ENCODE peak calls at places on chromosome 7, in nine cellular contexts. Q, D, K, N, X, J, A, C and P are unnamed samples.

GRCh38 chr7:143375298-143376034 is 5.7 kb upstream of the ZYX start:
- DNase-seq in Q (no peak), D (no peak), K (no peak), N (no peak), X (no peak), J (no peak), A (no peak), C (no peak), P (peak)

GRCh38 chr7:50679218-50680007 is 103.3 kb downstream of the GRB10 start:
- DNase-seq in Q (no peak), D (no peak), K (peak), N (no peak), X (peak), J (no peak), A (no peak), C (no peak), P (no peak)

GRCh38 chr7:67267914-67268313 is 271.3 kb downstream of the TYW1 start:
- DNase-seq in Q (no peak), D (no peak), K (no peak), N (no peak), X (no peak), J (no peak), A (no peak), C (no peak), P (no peak)

GRCh38 chr7:135414850-135415439 is 95.0 kb downstream of the CNOT4 start:
- DNase-seq in Q (no peak), D (no peak), K (peak), N (peak), X (peak), J (peak), A (peak), C (no peak), P (no peak)

GRCh38 chr7:22872087-22872807 is 49.6 kb upstream of the TOMM7 start:
- DNase-seq in Q (no peak), D (no peak), K (no peak), N (no peak), X (no peak), J (no peak), A (no peak), C (no peak), P (no peak)

GRCh38 chr7:137981175-137981574 is 20.7 kb downstream of the CREB3L2 start:
- DNase-seq in Q (no peak), D (no peak), K (no peak), N (peak), X (no peak), J (no peak), A (no peak), C (no peak), P (no peak)

GRCh38 chr7:30475580-30475979 is 3.0 kb downstream of the NOD1 start:
- DNase-seq in Q (no peak), D (no peak), K (no peak), N (no peak), X (no peak), J (no peak), A (no peak), C (no peak), P (no peak)

GRCh38 chr7:52006674-52007073 is 690.1 kb upstream of the COBL start:
- DNase-seq in Q (no peak), D (no peak), K (no peak), N (no peak), X (no peak), J (no peak), A (no peak), C (no peak), P (no peak)

GRCh38 chr7:31051598-31052503 is at the start of gene ADCYAP1R1:
- DNase-seq in Q (no peak), D (no peak), K (no peak), N (peak), X (no peak), J (peak), A (no peak), C (peak), P (no peak)

GRCh38 chr7:112134039-112134438 is 72.2 kb downstream of the DOCK4 start:
- DNase-seq in Q (no peak), D (no peak), K (no peak), N (no peak), X (no peak), J (no peak), A (no peak), C (no peak), P (no peak)

GRCh38 chr7:157007470-157008066 is 2.9 kb downstream of the MNX1 start:
- DNase-seq in Q (peak), D (no peak), K (no peak), N (no peak), X (no peak), J (no peak), A (no peak), C (no peak), P (no peak)

GRCh38 chr7:105782391-105783063 is 93.9 kb downstream of the ATXN7L1 start:
- DNase-seq in Q (no peak), D (no peak), K (no peak), N (no peak), X (peak), J (no peak), A (peak), C (no peak), P (peak)

GRCh38 chr7:142557971-142558582 is 191.2 kb upstream of the PRSS1 start:
- DNase-seq in Q (no peak), D (no peak), K (peak), N (no peak), X (peak), J (peak), A (peak), C (no peak), P (no peak)

GRCh38 chr7:55021951-55022617 is 3.3 kb downstream of the EGFR start:
- DNase-seq in Q (no peak), D (no peak), K (no peak), N (no peak), X (no peak), J (no peak), A (no peak), C (no peak), P (no peak)

GRCh38 chr7:55021053-55021452 is 2.2 kb downstream of the EGFR start:
- DNase-seq in Q (no peak), D (no peak), K (no peak), N (no peak), X (no peak), J (no peak), A (no peak), C (no peak), P (no peak)

GRCh38 chr7:55019691-55020480 is 1.1 kb downstream of the EGFR start:
- DNase-seq in Q (no peak), D (no peak), K (peak), N (no peak), X (no peak), J (no peak), A (peak), C (peak), P (no peak)

GRCh38 chr7:55019329-55019690 is 493 bp downstream of the EGFR start:
- DNase-seq in Q (peak), D (peak), K (peak), N (peak), X (no peak), J (peak), A (peak), C (peak), P (no peak)

DNA sequence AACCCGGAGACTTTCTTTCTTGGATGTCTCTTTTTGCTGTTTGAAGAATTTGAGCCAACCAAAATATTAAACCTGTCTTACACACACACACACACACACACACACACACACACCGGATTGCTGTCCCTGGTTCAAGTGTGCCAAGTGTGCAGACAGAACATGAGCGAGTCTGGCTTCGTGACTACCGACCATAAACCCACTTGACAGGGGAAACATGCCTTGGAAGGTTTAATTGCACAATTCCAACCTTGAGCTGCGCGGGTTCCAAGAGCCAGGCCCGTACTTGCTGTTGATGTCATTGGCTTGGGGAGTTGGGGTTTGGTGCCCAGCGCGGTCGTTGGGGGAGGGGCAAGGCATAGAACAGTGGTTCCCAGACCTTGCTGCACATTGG is 1.7 kb downstream of the EGFR start:
- DNase-seq in Q (peak), D (peak), K (peak), N (peak), X (peak), J (no peak), A (peak), C (peak), P (no peak)
- TF ChIP-seq POLR2A in Q (no peak), D (no peak), K (no peak), N (no peak), X (no peak), J (no peak), A (no peak), C (no peak), P (no peak)

DNA sequence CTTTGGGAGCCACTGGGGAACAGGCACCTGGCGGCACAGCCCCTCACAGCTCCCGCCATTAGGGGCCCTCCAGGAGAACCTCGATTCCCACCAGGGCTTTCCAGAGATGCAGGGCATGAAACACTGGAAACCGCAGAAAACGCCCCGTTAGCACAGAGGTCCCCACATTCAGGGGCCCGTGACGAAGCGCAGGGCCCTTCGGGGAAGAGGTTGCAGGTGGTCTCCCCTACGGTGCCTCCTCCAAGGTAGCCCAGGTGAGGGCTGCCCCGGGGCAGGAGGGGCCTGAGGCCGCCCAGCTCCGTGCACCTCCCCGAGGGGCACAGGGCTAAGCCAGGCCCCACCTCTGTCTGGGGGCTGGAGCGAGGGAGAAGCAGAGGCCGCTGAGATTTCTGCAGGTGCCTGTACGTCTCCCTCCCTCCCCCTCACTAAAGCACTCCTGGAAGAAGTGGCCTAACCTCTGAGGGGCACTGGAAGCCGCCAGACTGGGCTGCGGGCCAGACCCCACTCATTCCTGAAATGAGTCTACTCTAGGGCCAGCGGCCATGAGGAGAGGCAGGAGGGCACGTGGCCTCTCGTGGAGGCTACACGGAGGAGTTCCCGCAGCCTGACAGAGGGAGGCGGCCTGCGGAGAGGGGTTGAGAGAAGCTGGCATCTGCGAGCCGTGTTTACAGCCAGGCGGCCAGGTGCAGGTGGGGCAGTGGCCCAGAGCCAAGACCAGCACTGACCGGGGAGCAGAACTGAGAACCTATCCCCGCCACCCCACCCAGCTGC is 6.9 kb downstream of the PDGFA start:
- DNase-seq in Q (no peak), D (no peak), K (no peak), N (peak), X (no peak), J (no peak), A (no peak), C (peak), P (no peak)
- H3K27ac ChIP-seq in Q (peak), D (no peak), K (no peak), N (no peak), X (no peak), J (no peak), A (peak), C (peak), P (no peak)

GRCh38 chr7:123622660-123623386 is 21.2 kb downstream of the ASB15 start:
- DNase-seq in Q (no peak), D (no peak), K (no peak), N (no peak), X (no peak), J (no peak), A (no peak), C (no peak), P (no peak)

GRCh38 chr7:123621707-123622106 is 20.1 kb downstream of the ASB15 start:
- DNase-seq in Q (no peak), D (no peak), K (no peak), N (no peak), X (no peak), J (no peak), A (no peak), C (no peak), P (no peak)

GRCh38 chr7:123625254-123625653 is 23.6 kb downstream of the ASB15 start:
- DNase-seq in Q (no peak), D (no peak), K (no peak), N (no peak), X (no peak), J (no peak), A (no peak), C (no peak), P (no peak)

GRCh38 chr7:123627859-123628258 is 26.2 kb downstream of the ASB15 start:
- DNase-seq in Q (no peak), D (no peak), K (no peak), N (no peak), X (no peak), J (no peak), A (no peak), C (no peak), P (no peak)

GRCh38 chr7:123624527-123625183 is 23.0 kb downstream of the ASB15 start:
- DNase-seq in Q (no peak), D (no peak), K (peak), N (no peak), X (peak), J (peak), A (peak), C (no peak), P (peak)
- TF ChIP-seq CTCF in Q (no peak), D (no peak), K (peak), N (peak), X (peak), J (no peak), A (peak), C (no peak), P (peak)

GRCh38 chr7:539731-540411 is 20.2 kb upstream of the PDGFA start:
- DNase-seq in Q (no peak), D (no peak), K (peak), N (no peak), X (peak), J (no peak), A (no peak), C (no peak), P (no peak)
- TF ChIP-seq POLR2A in Q (no peak), D (no peak), K (peak), N (no peak), X (no peak), J (no peak), A (no peak), C (no peak), P (no peak)

GRCh38 chr7:48280100-48280499 is 108.8 kb downstream of the ABCA13 start:
- DNase-seq in Q (no peak), D (no peak), K (no peak), N (no peak), X (peak), J (no peak), A (no peak), C (no peak), P (no peak)
- H3K27ac ChIP-seq in Q (no peak), D (no peak), K (no peak), N (no peak), X (no peak), J (no peak), A (no peak), C (no peak), P (no peak)

GRCh38 chr7:103613655-103614642 is 167.9 kb upstream of the SLC26A5 start:
- DNase-seq in Q (no peak), D (no peak), K (no peak), N (no peak), X (no peak), J (no peak), A (no peak), C (no peak), P (no peak)
- TF ChIP-seq CTCF in Q (no peak), D (no peak), K (peak), N (no peak), X (peak), J (no peak), A (no peak), C (no peak), P (no peak)

GRCh38 chr7:116505278-116505677 is 5.7 kb downstream of the CAV2 start:
- DNase-seq in Q (no peak), D (no peak), K (no peak), N (no peak), X (no peak), J (no peak), A (no peak), C (no peak), P (no peak)

GRCh38 chr7:116502201-116503096 is 2.9 kb downstream of the CAV2 start:
- DNase-seq in Q (no peak), D (no peak), K (peak), N (no peak), X (no peak), J (no peak), A (no peak), C (no peak), P (no peak)

GRCh38 chr7:116501425-116502167 is 2.1 kb downstream of the CAV2 start:
- DNase-seq in Q (no peak), D (no peak), K (peak), N (peak), X (peak), J (no peak), A (no peak), C (peak), P (no peak)

GRCh38 chr7:116503835-116504234 is 4.3 kb downstream of the CAV2 start:
- DNase-seq in Q (no peak), D (no peak), K (no peak), N (no peak), X (no peak), J (no peak), A (no peak), C (no peak), P (no peak)

DNA sequence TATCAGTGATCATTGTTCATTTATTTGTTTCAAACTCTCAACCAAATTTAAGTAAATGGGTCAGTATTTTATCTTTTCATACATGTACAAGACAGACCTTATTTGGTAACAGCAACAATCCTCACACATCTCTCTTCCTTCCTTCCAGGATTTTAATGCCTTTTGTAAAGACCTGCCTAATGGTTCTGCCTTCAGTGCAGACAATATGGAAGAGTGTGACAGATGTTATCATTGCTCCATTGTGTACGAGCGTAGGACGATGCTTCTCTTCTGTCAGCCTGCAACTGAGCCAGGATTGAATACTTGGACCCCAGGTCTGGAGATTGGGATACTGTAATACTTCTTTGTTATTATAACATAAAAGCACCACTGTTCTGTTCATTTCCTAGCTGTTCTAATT is 6.3 kb downstream of the CAV2 start:
- DNase-seq in Q (no peak), D (no peak), K (no peak), N (no peak), X (no peak), J (no peak), A (no peak), C (no peak), P (no peak)
- TF ChIP-seq POLR2A in Q (no peak), D (no peak), K (no peak), N (no peak), X (no peak), J (no peak), A (no peak), C (no peak), P (no peak)

GRCh38 chr7:27199820-27200760 is at the start of gene HOXA13:
- DNase-seq in Q (peak), D (peak), K (peak), N (no peak), X (no peak), J (no peak), A (no peak), C (no peak), P (peak)
- H3K27ac ChIP-seq in Q (no peak), D (no peak), K (peak), N (no peak), X (no peak), J (no peak), A (no peak), C (peak), P (no peak)

GRCh38 chr7:74194686-74195085 is 15.1 kb upstream of the LAT2 start:
- DNase-seq in Q (no peak), D (no peak), K (no peak), N (no peak), X (no peak), J (no peak), A (no peak), C (no peak), P (peak)

GRCh38 chr7:74190259-74190658 is 16.1 kb downstream of the EIF4H start:
- DNase-seq in Q (no peak), D (no peak), K (no peak), N (no peak), X (no peak), J (no peak), A (no peak), C (no peak), P (peak)

GRCh38 chr7:74193054-74193453 is 16.8 kb upstream of the LAT2 start:
- DNase-seq in Q (no peak), D (no peak), K (no peak), N (no peak), X (no peak), J (no peak), A (no peak), C (no peak), P (no peak)

GRCh38 chr7:74191231-74191630 is 17.1 kb downstream of the EIF4H start:
- DNase-seq in Q (no peak), D (no peak), K (no peak), N (no peak), X (no peak), J (no peak), A (no peak), C (no peak), P (peak)

GRCh38 chr7:74193913-74194312 is 15.9 kb upstream of the LAT2 start:
- DNase-seq in Q (no peak), D (no peak), K (no peak), N (no peak), X (no peak), J (no peak), A (no peak), C (no peak), P (peak)
- TF ChIP-seq CTCF in Q (no peak), D (no peak), K (no peak), N (no peak), X (no peak), J (no peak), A (no peak), C (no peak), P (no peak)